ENCODE peak calls at places on chromosomes 12 and 14, in seven cellular contexts. One of them, this sample, is unnamed.
A peak's percentile ranks its signal among the peaks of the same experiment; 100 is the strongest.

GRCh38 chr12:98532687-98533304 is 17.4 kb downstream of the TMPO start:
- DNase-seq in Calu3: peak; percentile 66
- DNase-seq in NCI-H1930: peak; percentile 26
- DNase-seq in right cardiac atrium: no peak
- DNase-seq in EL: peak; percentile 61
- DNase-seq in stimulated activated CD4-positive, alpha-beta T cell treated with anti-CD3 and anti-CD28 coated beads, Interleukin-15, amount 100 ng/mL, for 24 hours: no peak
- DNase-seq in HuH-7.5: no peak
- DNase-seq in this sample: peak; percentile 54

GRCh38 chr12:92470608-92471021 is 232.2 kb upstream of the PLEKHG7 start:
- DNase-seq in Calu3: no peak
- DNase-seq in NCI-H1930: no peak
- DNase-seq in right cardiac atrium: no peak
- DNase-seq in EL: no peak
- DNase-seq in stimulated activated CD4-positive, alpha-beta T cell treated with anti-CD3 and anti-CD28 coated beads, Interleukin-15, amount 100 ng/mL, for 24 hours: peak; percentile 47
- DNase-seq in HuH-7.5: no peak
- DNase-seq in this sample: no peak

GRCh38 chr12:122423258-122424165 is 1.0 kb upstream of the CLIP1 start:
- DNase-seq in Calu3: peak; percentile 53
- DNase-seq in NCI-H1930: peak; percentile 18
- DNase-seq in right cardiac atrium: peak; percentile 15
- DNase-seq in EL: peak; percentile 45
- DNase-seq in stimulated activated CD4-positive, alpha-beta T cell treated with anti-CD3 and anti-CD28 coated beads, Interleukin-15, amount 100 ng/mL, for 24 hours: peak; percentile 15
- DNase-seq in HuH-7.5: no peak
- DNase-seq in this sample: peak; percentile 68

GRCh38 chr12:6215932-6216494 is 15.8 kb downstream of the CD9 start:
- DNase-seq in Calu3: peak; percentile 96
- DNase-seq in NCI-H1930: no peak
- DNase-seq in right cardiac atrium: peak; percentile 68
- DNase-seq in EL: peak; percentile 89
- DNase-seq in stimulated activated CD4-positive, alpha-beta T cell treated with anti-CD3 and anti-CD28 coated beads, Interleukin-15, amount 100 ng/mL, for 24 hours: no peak
- DNase-seq in HuH-7.5: no peak
- DNase-seq in this sample: peak; percentile 99

GRCh38 chr14:68245146-68246073 is 425.8 kb downstream of the RAD51B start:
- DNase-seq in Calu3: no peak
- DNase-seq in NCI-H1930: no peak
- DNase-seq in right cardiac atrium: peak; percentile 20
- DNase-seq in EL: peak; percentile 62
- DNase-seq in stimulated activated CD4-positive, alpha-beta T cell treated with anti-CD3 and anti-CD28 coated beads, Interleukin-15, amount 100 ng/mL, for 24 hours: no peak
- DNase-seq in HuH-7.5: no peak
- DNase-seq in this sample: no peak

GRCh38 chr12:98955284-98955683 is 310.2 kb downstream of the APAF1 start:
- DNase-seq in Calu3: peak; percentile 54
- DNase-seq in NCI-H1930: peak; percentile 27
- DNase-seq in right cardiac atrium: no peak
- DNase-seq in EL: peak; percentile 16
- DNase-seq in stimulated activated CD4-positive, alpha-beta T cell treated with anti-CD3 and anti-CD28 coated beads, Interleukin-15, amount 100 ng/mL, for 24 hours: no peak
- DNase-seq in HuH-7.5: no peak
- DNase-seq in this sample: no peak

GRCh38 chr12:25256826-25257225 is 6.1 kb upstream of the KRAS start:
- DNase-seq in Calu3: no peak
- DNase-seq in NCI-H1930: no peak
- DNase-seq in right cardiac atrium: no peak
- DNase-seq in EL: no peak
- DNase-seq in stimulated activated CD4-positive, alpha-beta T cell treated with anti-CD3 and anti-CD28 coated beads, Interleukin-15, amount 100 ng/mL, for 24 hours: no peak
- DNase-seq in HuH-7.5: no peak
- DNase-seq in this sample: no peak

GRCh38 chr12:89418228-89418910 is 66.1 kb upstream of the DUSP6 start:
- DNase-seq in Calu3: no peak
- DNase-seq in NCI-H1930: no peak
- DNase-seq in right cardiac atrium: peak; percentile 32
- DNase-seq in EL: no peak
- DNase-seq in stimulated activated CD4-positive, alpha-beta T cell treated with anti-CD3 and anti-CD28 coated beads, Interleukin-15, amount 100 ng/mL, for 24 hours: no peak
- DNase-seq in HuH-7.5: no peak
- DNase-seq in this sample: no peak

GRCh38 chr12:104347374-104348075 is 44.0 kb downstream of the EID3 start:
- DNase-seq in Calu3: no peak
- DNase-seq in NCI-H1930: no peak
- DNase-seq in right cardiac atrium: no peak
- DNase-seq in EL: no peak
- DNase-seq in stimulated activated CD4-positive, alpha-beta T cell treated with anti-CD3 and anti-CD28 coated beads, Interleukin-15, amount 100 ng/mL, for 24 hours: no peak
- DNase-seq in HuH-7.5: no peak
- DNase-seq in this sample: no peak

GRCh38 chr14:30521899-30522736 is 36.8 kb upstream of the G2E3 start:
- DNase-seq in Calu3: no peak
- DNase-seq in NCI-H1930: peak; percentile 31
- DNase-seq in right cardiac atrium: no peak
- DNase-seq in EL: peak; percentile 37
- DNase-seq in stimulated activated CD4-positive, alpha-beta T cell treated with anti-CD3 and anti-CD28 coated beads, Interleukin-15, amount 100 ng/mL, for 24 hours: no peak
- DNase-seq in HuH-7.5: no peak
- DNase-seq in this sample: peak; percentile 6

GRCh38 chr14:69636051-69636639 is 24.7 kb downstream of the SUSD6 start:
- DNase-seq in Calu3: no peak
- DNase-seq in NCI-H1930: no peak
- DNase-seq in right cardiac atrium: no peak
- DNase-seq in EL: no peak
- DNase-seq in stimulated activated CD4-positive, alpha-beta T cell treated with anti-CD3 and anti-CD28 coated beads, Interleukin-15, amount 100 ng/mL, for 24 hours: peak; percentile 67
- DNase-seq in HuH-7.5: no peak
- DNase-seq in this sample: no peak

GRCh38 chr14:102583726-102584125 is 8.7 kb upstream of the RCOR1 start:
- DNase-seq in Calu3: no peak
- DNase-seq in NCI-H1930: no peak
- DNase-seq in right cardiac atrium: no peak
- DNase-seq in EL: peak; percentile 30
- DNase-seq in stimulated activated CD4-positive, alpha-beta T cell treated with anti-CD3 and anti-CD28 coated beads, Interleukin-15, amount 100 ng/mL, for 24 hours: no peak
- DNase-seq in HuH-7.5: no peak
- DNase-seq in this sample: no peak

GRCh38 chr12:5487971-5488955 is 56.4 kb downstream of the NTF3 start:
- DNase-seq in Calu3: no peak
- DNase-seq in NCI-H1930: no peak
- DNase-seq in right cardiac atrium: no peak
- DNase-seq in EL: peak; percentile 87
- DNase-seq in stimulated activated CD4-positive, alpha-beta T cell treated with anti-CD3 and anti-CD28 coated beads, Interleukin-15, amount 100 ng/mL, for 24 hours: no peak
- DNase-seq in HuH-7.5: no peak
- DNase-seq in this sample: no peak

GRCh38 chr12:2640709-2641108 is 154.1 kb upstream of the FKBP4 start:
- DNase-seq in Calu3: peak; percentile 52
- DNase-seq in NCI-H1930: no peak
- DNase-seq in right cardiac atrium: peak; percentile 83
- DNase-seq in EL: peak; percentile 95
- DNase-seq in stimulated activated CD4-positive, alpha-beta T cell treated with anti-CD3 and anti-CD28 coated beads, Interleukin-15, amount 100 ng/mL, for 24 hours: peak; percentile 52
- DNase-seq in HuH-7.5: no peak
- DNase-seq in this sample: peak; percentile 76

GRCh38 chr14:88770736-88771135 is 22.0 kb downstream of the EML5 start:
- DNase-seq in Calu3: no peak
- DNase-seq in NCI-H1930: no peak
- DNase-seq in right cardiac atrium: no peak
- DNase-seq in EL: no peak
- DNase-seq in stimulated activated CD4-positive, alpha-beta T cell treated with anti-CD3 and anti-CD28 coated beads, Interleukin-15, amount 100 ng/mL, for 24 hours: no peak
- DNase-seq in HuH-7.5: no peak
- DNase-seq in this sample: no peak

GRCh38 chr12:53047221-53048032 is 2.4 kb upstream of the TNS2 start:
- DNase-seq in Calu3: peak; percentile 70
- DNase-seq in NCI-H1930: peak; percentile 77
- DNase-seq in right cardiac atrium: peak; percentile 88
- DNase-seq in EL: peak; percentile 77
- DNase-seq in stimulated activated CD4-positive, alpha-beta T cell treated with anti-CD3 and anti-CD28 coated beads, Interleukin-15, amount 100 ng/mL, for 24 hours: peak; percentile 71
- DNase-seq in HuH-7.5: peak; percentile 91
- DNase-seq in this sample: peak; percentile 70

GRCh38 chr14:38958589-38958988 is 144.4 kb downstream of the SEC23A start:
- DNase-seq in Calu3: no peak
- DNase-seq in NCI-H1930: no peak
- DNase-seq in right cardiac atrium: no peak
- DNase-seq in EL: no peak
- DNase-seq in stimulated activated CD4-positive, alpha-beta T cell treated with anti-CD3 and anti-CD28 coated beads, Interleukin-15, amount 100 ng/mL, for 24 hours: no peak
- DNase-seq in HuH-7.5: no peak
- DNase-seq in this sample: no peak

GRCh38 chr14:70514168-70515069 is 20.4 kb downstream of the ADAM20 start:
- DNase-seq in Calu3: no peak
- DNase-seq in NCI-H1930: no peak
- DNase-seq in right cardiac atrium: no peak
- DNase-seq in EL: no peak
- DNase-seq in stimulated activated CD4-positive, alpha-beta T cell treated with anti-CD3 and anti-CD28 coated beads, Interleukin-15, amount 100 ng/mL, for 24 hours: no peak
- DNase-seq in HuH-7.5: no peak
- DNase-seq in this sample: no peak

GRCh38 chr14:70956511-70956910 is 49.3 kb downstream of the PCNX1 start:
- DNase-seq in Calu3: no peak
- DNase-seq in NCI-H1930: no peak
- DNase-seq in right cardiac atrium: no peak
- DNase-seq in EL: no peak
- DNase-seq in stimulated activated CD4-positive, alpha-beta T cell treated with anti-CD3 and anti-CD28 coated beads, Interleukin-15, amount 100 ng/mL, for 24 hours: no peak
- DNase-seq in HuH-7.5: no peak
- DNase-seq in this sample: no peak

GRCh38 chr14:46034305-46034704 is 617.3 kb downstream of the RPL10L start:
- DNase-seq in Calu3: no peak
- DNase-seq in NCI-H1930: no peak
- DNase-seq in right cardiac atrium: no peak
- DNase-seq in EL: no peak
- DNase-seq in stimulated activated CD4-positive, alpha-beta T cell treated with anti-CD3 and anti-CD28 coated beads, Interleukin-15, amount 100 ng/mL, for 24 hours: no peak
- DNase-seq in HuH-7.5: no peak
- DNase-seq in this sample: no peak

GRCh38 chr12:116999066-116999465 is 88.3 kb downstream of the FBXW8 start:
- DNase-seq in Calu3: no peak
- DNase-seq in NCI-H1930: no peak
- DNase-seq in right cardiac atrium: no peak
- DNase-seq in EL: no peak
- DNase-seq in stimulated activated CD4-positive, alpha-beta T cell treated with anti-CD3 and anti-CD28 coated beads, Interleukin-15, amount 100 ng/mL, for 24 hours: no peak
- DNase-seq in HuH-7.5: no peak
- DNase-seq in this sample: no peak

GRCh38 chr12:27424631-27425230 is 21.8 kb upstream of the SMCO2 start:
- DNase-seq in Calu3: peak; percentile 8
- DNase-seq in NCI-H1930: no peak
- DNase-seq in right cardiac atrium: no peak
- DNase-seq in EL: peak; percentile 44
- DNase-seq in stimulated activated CD4-positive, alpha-beta T cell treated with anti-CD3 and anti-CD28 coated beads, Interleukin-15, amount 100 ng/mL, for 24 hours: no peak
- DNase-seq in HuH-7.5: peak; percentile 18
- DNase-seq in this sample: peak; percentile 40

GRCh38 chr14:67108230-67108629 is 81.0 kb upstream of the GARIN2 start:
- DNase-seq in Calu3: no peak
- DNase-seq in NCI-H1930: no peak
- DNase-seq in right cardiac atrium: no peak
- DNase-seq in EL: no peak
- DNase-seq in stimulated activated CD4-positive, alpha-beta T cell treated with anti-CD3 and anti-CD28 coated beads, Interleukin-15, amount 100 ng/mL, for 24 hours: no peak
- DNase-seq in HuH-7.5: no peak
- DNase-seq in this sample: no peak

This sample was measured in Caki2.